ENCODE peak calls at places on chromosomes 6 and 20, in ten cellular contexts. W is effector memory CD4-positive, alpha-beta T cell; D is fibroblast of pulmonary artery; U is occipital lobe; R is HTR-8/SVneo; V is lung; N is HEK293T; X is NCI-H1105; C is RCC 7860; I is stimulated activated CD4-positive, alpha-beta T cell treated with anti-CD3 and anti-CD28 coated beads, Interleukin-1b, Interleukin-23, amount 100 ng/mL, for 1 hour. K is an unnamed sample.

GRCh38 chr6:140744648-140745320 is 1370.3 kb upstream of the CITED2 start:
- DNase-seq in V (no peak), R (no peak), I (no peak), C (peak; percentile 36), D (peak; percentile 79), X (no peak), W (no peak), U (no peak), N (no peak), K (no peak)

GRCh38 chr20:24948939-24949679 is at the start of gene CST7:
- DNase-seq in C (no peak), V (peak; percentile 37), D (no peak), U (no peak), W (peak; percentile 78), R (peak; percentile 20), I (peak; percentile 52), X (no peak), N (no peak), K (peak; percentile 21)

GRCh38 chr6:41284726-41285125 is 1.8 kb downstream of the TREM1 start:
- DNase-seq in V (peak; percentile 73), W (no peak), C (no peak), X (no peak), U (no peak), D (peak; percentile 91), R (peak; percentile 21), N (no peak), I (no peak), K (peak; percentile 31)

GRCh38 chr6:27295301-27296079 is 16.6 kb downstream of the POM121L2 start:
- DNase-seq in V (no peak), I (no peak), R (peak; percentile 53), N (peak; percentile 51), W (no peak), X (peak; percentile 84), C (peak; percentile 85), D (peak; percentile 72), U (no peak), K (peak; percentile 74)

GRCh38 chr6:41577865-41578713 is 31.9 kb downstream of the FOXP4 start:
- DNase-seq in U (no peak), R (no peak), V (peak; percentile 51), X (no peak), I (no peak), W (no peak), C (peak; percentile 10), D (peak; percentile 37), N (peak; percentile 33), K (no peak)

GRCh38 chr6:10248378-10248843 is 166.5 kb downstream of the TFAP2A start:
- DNase-seq in U (no peak), C (peak; percentile 22), I (no peak), X (no peak), R (peak; percentile 28), N (no peak), D (peak; percentile 3), V (no peak), W (no peak), K (peak; percentile 38)

GRCh38 chr6:113172531-113172966 is 684.6 kb upstream of the MARCKS start:
- DNase-seq in X (peak; percentile 76), I (no peak), N (no peak), U (peak; percentile 76), D (peak; percentile 52), C (no peak), W (no peak), V (no peak), R (no peak), K (peak; percentile 58)

GRCh38 chr20:19943021-19943659 is 74.0 kb upstream of the NAA20 start:
- DNase-seq in C (no peak), W (no peak), D (no peak), U (peak; percentile 22), V (no peak), R (no peak), N (no peak), I (no peak), X (no peak), K (no peak)

GRCh38 chr6:70586114-70586513 is 19.4 kb downstream of the SDHAF4 start:
- DNase-seq in V (no peak), W (no peak), N (no peak), C (no peak), D (no peak), X (no peak), U (no peak), R (no peak), I (no peak), K (no peak)

GRCh38 chr20:6709865-6710595 is 57.5 kb upstream of the BMP2 start:
- DNase-seq in N (no peak), C (peak; percentile 60), I (no peak), R (no peak), U (no peak), V (no peak), W (no peak), D (peak; percentile 8), X (no peak), K (peak; percentile 80)

GRCh38 chr20:50009521-50010454 is 27.0 kb downstream of the SNAI1 start:
- DNase-seq in W (no peak), X (no peak), D (no peak), N (no peak), R (no peak), U (no peak), V (no peak), I (no peak), C (no peak), K (peak; percentile 23)

GRCh38 chr6:9140861-9141534 is 705.7 kb upstream of the SLC35B3 start:
- DNase-seq in D (peak; percentile 3), X (peak; percentile 74), C (no peak), R (no peak), N (no peak), I (no peak), W (no peak), V (no peak), U (no peak), K (no peak)